ENCODE peak calls at places on chromosomes 5 and 9, in four cellular contexts. P is heart left ventricle; F is stimulated activated CD8-positive, alpha-beta memory T cell treated with anti-CD3 and anti-CD28 coated beads, Interleukin-15, amount 100 ng/mL, for 4 hours; S is NK-92 treated with Interleukin-12 subunit alpha and Interleukin-12 subunit beta, amount 100 ng/mL, for 24 hours. E is an unnamed sample.

GRCh38 chr9:93183663-93184438 is at the start of gene WNK2:
- DNase-seq in P (no peak), F (peak), S (no peak), E (peak)

GRCh38 chr5:171309526-171310333 is 682 bp downstream of the TLX3 start:
- DNase-seq in P (no peak), F (no peak), S (no peak), E (no peak)

GRCh38 chr9:136352682-136353081 is 10.9 kb downstream of the DNLZ start:
- DNase-seq in P (no peak), F (no peak), S (no peak), E (no peak)

GRCh38 chr9:131618071-131618479 is 72.8 kb downstream of the PRRT1B start:
- DNase-seq in P (peak), F (no peak), S (no peak), E (no peak)

GRCh38 chr5:14829396-14829795 is 42.2 kb downstream of the ANKH start:
- DNase-seq in P (no peak), F (no peak), S (no peak), E (no peak)

GRCh38 chr9:134591573-134591981 is 50.0 kb upstream of the COL5A1 start:
- DNase-seq in P (peak), F (no peak), S (no peak), E (no peak)

GRCh38 chr5:143228597-143229293 is 174.7 kb downstream of the NR3C1 start:
- DNase-seq in P (no peak), F (no peak), S (no peak), E (no peak)

GRCh38 chr9:2964485-2964884 is 120.6 kb upstream of the PUM3 start:
- DNase-seq in P (no peak), F (no peak), S (no peak), E (no peak)

GRCh38 chr9:109793921-109794320 is 13.9 kb downstream of the PALM2AKAP2 start:
- DNase-seq in P (no peak), F (no peak), S (no peak), E (no peak)

GRCh38 chr5:134383980-134384697 is 12.8 kb downstream of the UBE2B start:
- DNase-seq in P (no peak), F (no peak), S (no peak), E (no peak)

GRCh38 chr9:119283118-119283794 is 86.0 kb downstream of the BRINP1 start:
- DNase-seq in P (peak), F (no peak), S (no peak), E (no peak)

GRCh38 chr9:114240647-114241558 is 82.0 kb upstream of the ORM1 start:
- DNase-seq in P (no peak), F (no peak), S (no peak), E (no peak)

GRCh38 chr9:104740596-104740995 is 6.9 kb upstream of the NIPSNAP3A start:
- DNase-seq in P (no peak), F (no peak), S (no peak), E (no peak)

GRCh38 chr5:156201793-156202388 is 125.1 kb upstream of the SGCD start:
- DNase-seq in P (peak), F (no peak), S (no peak), E (no peak)

GRCh38 chr9:137493163-137494103 is 34.3 kb upstream of the NSMF start:
- DNase-seq in P (no peak), F (no peak), S (no peak), E (no peak)

GRCh38 chr9:129878253-129878652 is 43.0 kb downstream of the USP20 start:
- DNase-seq in P (no peak), F (no peak), S (no peak), E (no peak)

GRCh38 chr5:53126514-53126913 is 17.0 kb upstream of the MOCS2 start:
- DNase-seq in P (no peak), F (no peak), S (no peak), E (no peak)

GRCh38 chr9:122402403-122403268 is 31.8 kb downstream of the PTGS1 start:
- DNase-seq in P (no peak), F (no peak), S (peak), E (peak)

GRCh38 chr9:2809692-2810423 is 34.0 kb downstream of the PUM3 start:
- DNase-seq in P (no peak), F (no peak), S (no peak), E (no peak)

GRCh38 chr9:129281506-129282145 is 103.6 kb upstream of the IER5L start:
- DNase-seq in P (no peak), F (no peak), S (no peak), E (no peak)

GRCh38 chr5:157460921-157461792 is 1.1 kb downstream of the NIPAL4 start:
- DNase-seq in P (no peak), F (no peak), S (no peak), E (no peak)

GRCh38 chr9:114804504-114804903 is 1.3 kb downstream of the TNFSF15 start:
- DNase-seq in P (no peak), F (no peak), S (no peak), E (peak)

GRCh38 chr5:73617510-73618279 is 8.3 kb upstream of the ARHGEF28 start:
- DNase-seq in P (no peak), F (no peak), S (no peak), E (peak)

GRCh38 chr9:92359380-92360007 is 33.7 kb downstream of the CENPP start:
- DNase-seq in P (no peak), F (no peak), S (no peak), E (no peak)

GRCh38 chr9:131641618-131642495 is 96.5 kb downstream of the PRRT1B start:
- DNase-seq in P (no peak), F (no peak), S (no peak), E (no peak)

GRCh38 chr9:928363-929042 is 48.0 kb upstream of the DMRT3 start:
- DNase-seq in P (no peak), F (no peak), S (no peak), E (peak)

GRCh38 chr5:147904110-147904509 is 2.2 kb downstream of the C5orf46 start:
- DNase-seq in P (no peak), F (no peak), S (no peak), E (no peak)

GRCh38 chr9:38065369-38066075 is 3.5 kb downstream of the SHB start:
- DNase-seq in P (no peak), F (no peak), S (no peak), E (no peak)

GRCh38 chr5:17203329-17204132 is 13.9 kb upstream of the BASP1 start:
- DNase-seq in P (no peak), F (no peak), S (no peak), E (peak)

GRCh38 chr5:143913008-143913752 is 101.2 kb downstream of the HMHB1 start:
- DNase-seq in P (no peak), F (no peak), S (no peak), E (no peak)

GRCh38 chr5:124932791-124933600 is 186.6 kb upstream of the ZNF608 start:
- DNase-seq in P (peak), F (no peak), S (no peak), E (no peak)

GRCh38 chr5:147788023-147788422 is 5.5 kb upstream of the JAKMIP2 start:
- DNase-seq in P (no peak), F (no peak), S (no peak), E (no peak)

GRCh38 chr5:111454198-111454606 is 58.1 kb downstream of the STARD4 start:
- DNase-seq in P (no peak), F (no peak), S (no peak), E (no peak)

GRCh38 chr9:575139-575538 is 266.4 kb upstream of the DMRT1 start:
- DNase-seq in P (no peak), F (no peak), S (no peak), E (no peak)

GRCh38 chr5:61467766-61468482 is 135.9 kb downstream of the ZSWIM6 start:
- DNase-seq in P (no peak), F (no peak), S (no peak), E (peak)

GRCh38 chr9:109286571-109286977 is 34.3 kb downstream of the EPB41L4B start:
- DNase-seq in P (no peak), F (no peak), S (no peak), E (no peak)

GRCh38 chr9:122606587-122606986 is 8.0 kb upstream of the OR1Q1 start:
- DNase-seq in P (no peak), F (no peak), S (no peak), E (no peak)